ENCODE peak calls at places on chromosomes 3 and 15, in five cellular contexts. O is PC-3, W is endothelial cell of umbilical vein, Z is cardiac muscle cell, D is A549. E is an unnamed sample.

GRCh38 chr3:18444597-18445420 is 19.7 kb upstream of the SATB1 start:
- DNase-seq in O (peak; percentile 77), W (peak; percentile 35), Z (peak; percentile 91), D (peak; percentile 35), E (peak; percentile 88)

GRCh38 chr3:50503504-50503903 is at the start of gene CACNA2D2:
- DNase-seq in O (peak; percentile 54), W (no peak), Z (peak; percentile 86), D (peak; percentile 25), E (peak; percentile 76)

GRCh38 chr15:82146990-82147461 is 101.2 kb upstream of the MEX3B start:
- DNase-seq in O (peak; percentile 74), W (peak; percentile 93), Z (no peak), D (peak; percentile 49), E (no peak)

GRCh38 chr15:62874933-62875625 is 167.5 kb upstream of the TPM1 start:
- DNase-seq in O (no peak), W (no peak), Z (peak; percentile 66), D (no peak), E (no peak)

GRCh38 chr3:9902372-9903237 is at the start of gene IL17RE:
- DNase-seq in O (no peak), W (no peak), Z (no peak), D (no peak), E (no peak)

GRCh38 chr15:66873856-66874255 is 171.8 kb downstream of the SMAD6 start:
- DNase-seq in O (no peak), W (no peak), Z (no peak), D (no peak), E (no peak)

GRCh38 chr3:97820780-97821179 is 1.0 kb upstream of the CRYBG3 start:
- DNase-seq in O (no peak), W (no peak), Z (no peak), D (no peak), E (no peak)

GRCh38 chr3:176872771-176873209 is 324.5 kb downstream of the TBL1XR1 start:
- DNase-seq in O (peak; percentile 76), W (peak; percentile 61), Z (peak; percentile 79), D (peak; percentile 44), E (peak; percentile 42)

GRCh38 chr15:77830041-77830440 is 197.3 kb upstream of the LINGO1 start:
- DNase-seq in O (no peak), W (no peak), Z (no peak), D (no peak), E (no peak)

GRCh38 chr3:44077267-44077666 is 164.4 kb upstream of the TOPAZ1 start:
- DNase-seq in O (no peak), W (no peak), Z (no peak), D (no peak), E (no peak)

GRCh38 chr15:59812185-59812870 is 123.2 kb upstream of the BNIP2 start:
- DNase-seq in O (no peak), W (no peak), Z (no peak), D (no peak), E (no peak)

GRCh38 chr15:29089731-29090616 is 179.6 kb downstream of the NSMCE3 start:
- DNase-seq in O (no peak), W (no peak), Z (no peak), D (no peak), E (peak; percentile 28)

GRCh38 chr3:16467368-16467767 is 46.1 kb downstream of the RFTN1 start:
- DNase-seq in O (no peak), W (no peak), Z (no peak), D (no peak), E (peak; percentile 46)

GRCh38 chr3:61524933-61525332 is 36.4 kb upstream of the PTPRG start:
- DNase-seq in O (no peak), W (peak; percentile 49), Z (peak; percentile 58), D (no peak), E (no peak)

GRCh38 chr15:66844747-66845145 is 142.7 kb downstream of the SMAD6 start:
- DNase-seq in O (no peak), W (no peak), Z (no peak), D (no peak), E (no peak)

GRCh38 chr3:40939113-40940070 is 259.9 kb upstream of the CTNNB1 start:
- DNase-seq in O (peak; percentile 55), W (peak; percentile 40), Z (peak; percentile 19), D (peak; percentile 7), E (no peak)

GRCh38 chr15:70362350-70362749 is 264.6 kb upstream of the TLE3 start:
- DNase-seq in O (no peak), W (no peak), Z (no peak), D (no peak), E (no peak)

GRCh38 chr3:50126287-50127211 is 28.6 kb upstream of the SEMA3F start:
- DNase-seq in O (peak; percentile 30), W (no peak), Z (peak; percentile 52), D (peak; percentile 28), E (no peak)

GRCh38 chr3:32095431-32095830 is 11.0 kb upstream of the GPD1L start:
- DNase-seq in O (peak; percentile 47), W (no peak), Z (no peak), D (peak; percentile 82), E (no peak)

GRCh38 chr3:127041933-127042332 is 59.0 kb downstream of the PLXNA1 start:
- DNase-seq in O (no peak), W (no peak), Z (no peak), D (no peak), E (no peak)

GRCh38 chr15:43410572-43411214 is 39.8 kb downstream of the TUBGCP4 start:
- DNase-seq in O (no peak), W (no peak), Z (no peak), D (peak; percentile 5), E (no peak)

GRCh38 chr3:15377961-15378791 is 45.8 kb upstream of the SH3BP5 start:
- DNase-seq in O (peak; percentile 97), W (peak; percentile 96), Z (peak; percentile 95), D (peak; percentile 94), E (peak; percentile 95)

GRCh38 chr15:45660231-45660979 is 25.6 kb downstream of the SQOR start:
- DNase-seq in O (no peak), W (no peak), Z (peak; percentile 14), D (no peak), E (no peak)

GRCh38 chr3:10198761-10199688 is 34.3 kb downstream of the IRAK2 start:
- DNase-seq in O (peak; percentile 88), W (peak; percentile 73), Z (no peak), D (peak; percentile 76), E (peak; percentile 80)

GRCh38 chr3:24123596-24123995 is 178.5 kb downstream of the NR1D2 start:
- DNase-seq in O (peak; percentile 38), W (no peak), Z (no peak), D (no peak), E (no peak)

GRCh38 chr3:129525341-129525968 is 3.0 kb upstream of the RHO start:
- DNase-seq in O (no peak), W (peak; percentile 35), Z (no peak), D (no peak), E (no peak)

GRCh38 chr15:47719730-47720129 is 2.4 kb downstream of the SEMA6D start:
- DNase-seq in O (peak; percentile 6), W (peak; percentile 44), Z (no peak), D (no peak), E (no peak)

GRCh38 chr3:30130391-30130790 is 476.0 kb upstream of the TGFBR2 start:
- DNase-seq in O (no peak), W (no peak), Z (no peak), D (no peak), E (no peak)

GRCh38 chr15:83515171-83515570 is 68.0 kb downstream of the SH3GL3 start:
- DNase-seq in O (no peak), W (no peak), Z (no peak), D (no peak), E (no peak)

GRCh38 chr3:142251951-142252350 is 26.6 kb upstream of the GK5 start:
- DNase-seq in O (no peak), W (no peak), Z (no peak), D (no peak), E (no peak)

GRCh38 chr3:188947983-188948657 is 223.7 kb upstream of the TPRG1 start:
- DNase-seq in O (peak; percentile 95), W (peak; percentile 84), Z (peak; percentile 91), D (peak; percentile 85), E (no peak)

GRCh38 chr15:88397506-88397905 is 69.7 kb downstream of the MRPL46 start:
- DNase-seq in O (no peak), W (no peak), Z (no peak), D (no peak), E (no peak)

GRCh38 chr15:68312701-68313204 is 35.2 kb downstream of the FEM1B start:
- DNase-seq in O (no peak), W (no peak), Z (no peak), D (no peak), E (no peak)

GRCh38 chr15:67779160-67780111 is 45.9 kb upstream of the SKOR1 start:
- DNase-seq in O (no peak), W (no peak), Z (no peak), D (no peak), E (no peak)

GRCh38 chr3:197750863-197751737 is 1.4 kb downstream of the FYTTD1 start:
- DNase-seq in O (peak; percentile 29), W (peak; percentile 57), Z (peak; percentile 8), D (peak; percentile 31), E (peak; percentile 27)

GRCh38 chr15:49423021-49423420 is at the start of gene FGF7:
- DNase-seq in O (no peak), W (no peak), Z (peak; percentile 14), D (no peak), E (no peak)
- H3K27ac ChIP-seq in O (no peak within 1 kb of the TSS), W (no peak within 1 kb of the TSS), Z (peak within 1 kb of the TSS; percentile 73), D (no peak within 1 kb of the TSS), E (no peak within 1 kb of the TSS)

DNA sequence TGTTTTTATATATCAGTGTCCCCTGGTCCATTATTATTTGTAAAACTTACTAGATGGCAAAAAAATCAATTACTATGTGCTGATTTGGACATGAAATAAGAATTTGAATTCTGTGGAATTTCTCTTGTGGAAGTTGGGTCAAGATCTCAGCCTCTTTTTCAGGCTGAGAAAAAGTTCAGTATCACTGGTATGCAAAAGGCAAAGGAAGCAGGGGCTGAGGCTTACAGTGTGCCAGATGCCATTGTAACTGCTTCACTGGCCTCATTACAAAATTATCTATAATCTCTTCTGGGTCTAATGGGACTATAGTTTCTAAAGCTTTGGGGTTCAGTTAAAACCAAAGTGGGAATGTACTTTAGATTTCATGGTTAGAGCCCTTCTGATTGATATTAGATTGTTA is 125.9 kb upstream of the SLC7A14 start:
- DNase-seq in O (no peak), W (no peak), Z (no peak), D (no peak), E (no peak)
- H3K4me1 ChIP-seq in O (peaks cover 38% of the 10 kb centered on the region), W (peaks cover 7% of the 10 kb centered on the region), Z (no peaks in the 10 kb centered on the region), D (no peaks in the 10 kb centered on the region), E (no peaks in the 10 kb centered on the region)

GRCh38 chr3:77348244-77348855 is 308.5 kb downstream of the ROBO2 start:
- DNase-seq in O (peak; percentile 63), W (peak; percentile 9), Z (peak; percentile 60), D (peak; percentile 35), E (no peak)
- H3K27ac ChIP-seq in O (no peak overlapping the region), W (no peak overlapping the region), Z (no peak overlapping the region), D (no peak overlapping the region), E (no peak overlapping the region)

GRCh38 chr3:194267744-194268658 is 83.1 kb downstream of the CPN2 start:
- DNase-seq in O (no peak), W (no peak), Z (no peak), D (no peak), E (no peak)

GRCh38 chr3:194265505-194265892 is 85.6 kb downstream of the CPN2 start:
- DNase-seq in O (peak; percentile 65), W (peak; percentile 99), Z (no peak), D (no peak), E (no peak)

GRCh38 chr3:194268659-194269487 is 82.3 kb downstream of the CPN2 start:
- DNase-seq in O (no peak), W (no peak), Z (no peak), D (no peak), E (no peak)

GRCh38 chr3:194266658-194267005 is 84.5 kb downstream of the CPN2 start:
- DNase-seq in O (no peak), W (peak; percentile 28), Z (no peak), D (no peak), E (no peak)

GRCh38 chr3:194265996-194266657 is 85.0 kb downstream of the CPN2 start:
- DNase-seq in O (no peak), W (peak; percentile 78), Z (no peak), D (no peak), E (no peak)
- H3K4me1 ChIP-seq in O (peaks cover 9% of the 10 kb centered on the region), W (peaks cover 46% of the 10 kb centered on the region), Z (peaks cover 13% of the 10 kb centered on the region), D (no peaks in the 10 kb centered on the region), E (no peaks in the 10 kb centered on the region)